ENCODE peak calls at places on chromosome 22, in four cellular contexts. X is K562, Z is GM12878, P is HL-60. U is an unnamed sample.

GRCh38 chr22:50708474-50708873 is 29.5 kb upstream of the ACR start:
- DNase-seq in X (no peak), Z (no peak), P (no peak), U (no peak)

GRCh38 chr22:49849161-49850020 is 4.3 kb upstream of the ZBED4 start:
- DNase-seq in X (no peak), Z (no peak), P (no peak), U (no peak)

GRCh38 chr22:23781533-23781932 is 5.2 kb upstream of the SMARCB1 start:
- DNase-seq in X (peak; percentile 37), Z (no peak), P (no peak), U (no peak)

GRCh38 chr22:27348634-27349033 is 452.9 kb downstream of the MN1 start:
- DNase-seq in X (no peak), Z (no peak), P (no peak), U (no peak)

GRCh38 chr22:50218153-50218995 is 17.6 kb downstream of the SELENOO start:
- DNase-seq in X (no peak), Z (no peak), P (no peak), U (no peak)

GRCh38 chr22:39117585-39118191 is 20.6 kb downstream of the APOBEC3H start:
- DNase-seq in X (peak; percentile 33), Z (peak; percentile 81), P (no peak), U (no peak)

GRCh38 chr22:27798526-27799333 is 2.8 kb downstream of the MN1 start:
- DNase-seq in X (no peak), Z (no peak), P (no peak), U (no peak)

GRCh38 chr22:48287031-48287430 is 1524.6 kb downstream of the TBC1D22A start:
- DNase-seq in X (no peak), Z (no peak), P (no peak), U (no peak)

GRCh38 chr22:24059121-24059520 is 48.0 kb downstream of the CABIN1 start:
- DNase-seq in X (no peak), Z (no peak), P (no peak), U (no peak)

GRCh38 chr22:22848364-22848866 is 39.2 kb upstream of the IGLL5 start:
- DNase-seq in X (peak; percentile 100), Z (no peak), P (no peak), U (no peak)

GRCh38 chr22:21865041-21865440 is 2.4 kb downstream of the MAPK1 start:
- DNase-seq in X (no peak), Z (no peak), P (no peak), U (no peak)

GRCh38 chr22:23826510-23827350 is 12.1 kb downstream of the DERL3 start:
- DNase-seq in X (no peak), Z (no peak), P (no peak), U (no peak)

GRCh38 chr22:49011379-49011768 is 816.3 kb downstream of the BRD1 start:
- DNase-seq in X (no peak), Z (no peak), P (no peak), U (no peak)

GRCh38 chr22:41280065-41280464 is 5.9 kb downstream of the RANGAP1 start:
- DNase-seq in X (no peak), Z (no peak), P (no peak), U (no peak)

GRCh38 chr22:41380993-41381328 is 781 bp upstream of the TEF start:
- DNase-seq in X (no peak), Z (no peak), P (no peak), U (no peak)

GRCh38 chr22:47927811-47928210 is 1165.4 kb downstream of the TBC1D22A start:
- DNase-seq in X (no peak), Z (no peak), P (no peak), U (no peak)

GRCh38 chr22:49084203-49084602 is 743.5 kb downstream of the BRD1 start:
- DNase-seq in X (peak; percentile 20), Z (no peak), P (no peak), U (no peak)

GRCh38 chr22:48353116-48353947 is 1474.3 kb downstream of the BRD1 start:
- DNase-seq in X (no peak), Z (no peak), P (no peak), U (no peak)

GRCh38 chr22:38724926-38725571 is 19.3 kb downstream of the GTPBP1 start:
- DNase-seq in X (peak; percentile 39), Z (no peak), P (no peak), U (no peak)

GRCh38 chr22:48919851-48920589 is 907.7 kb downstream of the BRD1 start:
- DNase-seq in X (no peak), Z (no peak), P (no peak), U (no peak)

GRCh38 chr22:33896154-33896800 is 24.0 kb downstream of the LARGE1 start:
- DNase-seq in X (no peak), Z (no peak), P (no peak), U (no peak)

GRCh38 chr22:49440931-49441330 is 386.7 kb downstream of the BRD1 start:
- DNase-seq in X (no peak), Z (no peak), P (no peak), U (no peak)

GRCh38 chr22:48758905-48759875 is 1068.5 kb downstream of the BRD1 start:
- DNase-seq in X (no peak), Z (no peak), P (no peak), U (no peak)

GRCh38 chr22:30636226-30637077 is 871 bp downstream of the SLC35E4 start:
- DNase-seq in X (no peak), Z (no peak), P (no peak), U (no peak)

GRCh38 chr22:48751539-48752437 is 1075.9 kb downstream of the BRD1 start:
- DNase-seq in X (no peak), Z (no peak), P (no peak), U (no peak)

GRCh38 chr22:17949926-17950473 is 74.4 kb downstream of the MICAL3 start:
- DNase-seq in X (no peak), Z (no peak), P (no peak), U (no peak)

GRCh38 chr22:39148727-39149535 is 3.5 kb downstream of the CBX7 start:
- DNase-seq in X (peak; percentile 58), Z (peak; percentile 69), P (no peak), U (peak; percentile 72)

GRCh38 chr22:49975543-49976389 is 15.2 kb downstream of the PIM3 start:
- DNase-seq in X (peak; percentile 36), Z (no peak), P (no peak), U (no peak)

GRCh38 chr22:47933226-47933625 is 1170.8 kb downstream of the TBC1D22A start:
- DNase-seq in X (no peak), Z (no peak), P (no peak), U (no peak)

GRCh38 chr22:17201285-17201945 is 17.8 kb downstream of the ADA2 start:
- DNase-seq in X (peak; percentile 43), Z (no peak), P (no peak), U (no peak)

GRCh38 chr22:31829505-31829904 is 75.7 kb downstream of the DEPDC5 start:
- DNase-seq in X (peak; percentile 44), Z (peak; percentile 19), P (peak; percentile 13), U (no peak)
- TF ChIP-seq SPI1 in X (no peak), Z (no peak), P (no peak), U (no peak)

GRCh38 chr22:46073683-46074504 is 76.4 kb upstream of the PPARA start:
- DNase-seq in X (no peak), Z (no peak), P (no peak), U (no peak)
- TF ChIP-seq POLR2AphosphoS5 in X (no peak), Z (no peak), P (no peak), U (no peak)

GRCh38 chr22:25203082-25203481 is 3.4 kb downstream of the CRYBB3 start:
- DNase-seq in X (no peak), Z (no peak), P (no peak), U (no peak)
- TF ChIP-seq SPI1 in X (no peak), Z (no peak), P (no peak), U (no peak)

DNA sequence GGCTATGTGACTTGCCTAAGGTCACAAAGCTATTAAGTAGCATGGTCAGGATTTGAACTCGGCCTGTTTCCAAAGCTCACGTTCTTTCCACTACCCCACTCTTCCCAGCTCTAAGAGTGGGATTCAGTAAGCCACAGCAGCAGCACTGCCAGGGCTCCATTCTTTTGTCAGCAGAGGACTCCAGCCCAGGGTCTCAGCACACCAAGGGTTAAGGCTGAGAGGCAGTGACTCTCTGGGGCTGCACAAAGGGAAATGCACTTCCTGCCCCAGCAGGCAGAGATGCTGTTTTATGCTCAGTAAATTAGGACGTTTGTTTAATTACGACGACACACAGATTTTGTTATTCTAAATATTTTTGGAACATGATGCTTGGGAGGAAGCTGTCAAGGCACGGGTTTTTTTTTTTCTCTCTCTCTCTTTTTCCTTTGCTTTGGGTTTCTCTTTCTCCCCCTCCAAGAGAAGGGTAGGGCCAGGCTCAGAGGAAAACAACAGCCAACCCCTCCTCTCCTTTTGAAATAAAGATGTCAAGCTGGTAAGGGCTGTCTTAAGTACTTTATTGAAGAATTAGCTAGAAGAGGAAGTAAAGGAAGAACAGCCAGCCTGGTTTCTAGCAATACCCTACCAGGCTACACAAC is 2.9 kb downstream of the MYH9 start:
- DNase-seq in X (no peak), Z (no peak), P (no peak), U (no peak)
- TF ChIP-seq POLR2AphosphoS5 in X (no peak), Z (peak; percentile 47), P (no peak), U (no peak)

DNA sequence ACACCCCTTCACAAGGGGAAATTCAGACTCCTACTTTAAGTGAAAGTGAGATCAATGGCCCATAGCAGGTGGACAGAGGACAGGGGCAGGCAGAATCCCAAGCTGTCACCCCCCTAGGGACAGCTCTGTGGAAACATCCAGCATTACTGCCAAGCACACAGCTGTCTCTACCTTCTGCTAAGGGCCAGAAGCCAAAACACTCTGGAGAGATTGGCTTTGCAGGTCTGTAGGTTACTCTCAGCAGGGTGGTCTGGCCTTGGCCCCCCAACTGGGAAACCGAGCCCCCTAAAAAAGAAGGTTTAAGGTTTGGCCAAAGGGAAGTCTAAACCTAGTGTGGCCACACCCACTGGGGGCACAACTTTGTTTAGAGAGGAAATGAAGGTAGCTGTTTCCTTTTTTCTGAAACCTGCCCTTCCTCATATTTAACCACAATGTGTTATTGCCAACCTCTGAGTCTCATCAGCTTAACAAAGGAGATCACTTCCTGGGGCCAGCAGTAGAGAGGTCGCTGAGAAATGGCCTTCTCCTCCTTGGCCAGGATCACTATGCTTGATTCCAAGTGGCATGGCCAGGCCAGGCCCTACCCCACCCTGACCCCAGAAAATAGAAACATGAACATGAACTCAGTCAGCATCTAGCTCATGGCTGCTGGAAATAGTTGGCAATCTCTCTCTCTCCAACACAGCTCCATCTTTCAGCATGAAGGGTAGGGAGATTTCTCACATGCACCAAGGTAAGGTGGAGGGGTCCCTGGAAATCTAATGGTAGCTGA is 25.9 kb upstream of the SCARF2 start:
- DNase-seq in X (no peak), Z (no peak), P (no peak), U (no peak)
- TF ChIP-seq SPI1 in X (peak; percentile 48), Z (peak; percentile 46), P (peak; percentile 96), U (peak; percentile 71)

U was measured in GM12891.